ENCODE peak calls at places on chromosomes 13 and 19, in seven cellular contexts. One of them, this sample, is unnamed. For H3K9me3, the result is how much of the 10 kb centered on the place peaks cover.

GRCh38 chr19:13974073-13974472 is 21.8 kb downstream of the DCAF15 start:
- DNase-seq in adrenal gland: no peak
- DNase-seq in PC-9: no peak
- DNase-seq in mesenchymal stem cell: no peak
- DNase-seq in gastrocnemius medialis: no peak
- DNase-seq in aorta: no peak
- DNase-seq in CD4-positive, CD25-positive, alpha-beta regulatory T cell: peak
- DNase-seq in this sample: no peak

GRCh38 chr13:50994651-50995050 is 85.1 kb downstream of the RNASEH2B start:
- DNase-seq in adrenal gland: no peak
- DNase-seq in PC-9: no peak
- DNase-seq in mesenchymal stem cell: no peak
- DNase-seq in gastrocnemius medialis: no peak
- DNase-seq in aorta: no peak
- DNase-seq in CD4-positive, CD25-positive, alpha-beta regulatory T cell: no peak
- DNase-seq in this sample: no peak

GRCh38 chr13:100644328-100644727 is 30.3 kb downstream of the TMTC4 start:
- DNase-seq in adrenal gland: no peak
- DNase-seq in PC-9: no peak
- DNase-seq in mesenchymal stem cell: no peak
- DNase-seq in gastrocnemius medialis: no peak
- DNase-seq in aorta: no peak
- DNase-seq in CD4-positive, CD25-positive, alpha-beta regulatory T cell: no peak
- DNase-seq in this sample: no peak

GRCh38 chr13:113536461-113537110 is 46.1 kb upstream of the DCUN1D2 start:
- DNase-seq in adrenal gland: peak
- DNase-seq in PC-9: no peak
- DNase-seq in mesenchymal stem cell: no peak
- DNase-seq in gastrocnemius medialis: no peak
- DNase-seq in aorta: peak
- DNase-seq in CD4-positive, CD25-positive, alpha-beta regulatory T cell: no peak
- DNase-seq in this sample: no peak

GRCh38 chr13:97879646-97880297 is 73.7 kb upstream of the IPO5 start:
- DNase-seq in adrenal gland: no peak
- DNase-seq in PC-9: peak
- DNase-seq in mesenchymal stem cell: peak
- DNase-seq in gastrocnemius medialis: no peak
- DNase-seq in aorta: no peak
- DNase-seq in CD4-positive, CD25-positive, alpha-beta regulatory T cell: no peak
- DNase-seq in this sample: no peak

GRCh38 chr13:24306632-24307031 is 2.7 kb upstream of the C1QTNF9 start:
- DNase-seq in adrenal gland: no peak
- DNase-seq in PC-9: peak
- DNase-seq in mesenchymal stem cell: peak
- DNase-seq in gastrocnemius medialis: no peak
- DNase-seq in aorta: no peak
- DNase-seq in CD4-positive, CD25-positive, alpha-beta regulatory T cell: no peak
- DNase-seq in this sample: no peak

GRCh38 chr13:100485265-100485664 is 103.3 kb downstream of the GGACT start:
- DNase-seq in adrenal gland: no peak
- DNase-seq in PC-9: no peak
- DNase-seq in mesenchymal stem cell: no peak
- DNase-seq in gastrocnemius medialis: no peak
- DNase-seq in aorta: no peak
- DNase-seq in CD4-positive, CD25-positive, alpha-beta regulatory T cell: no peak
- DNase-seq in this sample: no peak

GRCh38 chr19:47661571-47661970 is 51.7 kb upstream of the EHD2 start:
- DNase-seq in adrenal gland: no peak
- DNase-seq in PC-9: no peak
- DNase-seq in mesenchymal stem cell: no peak
- DNase-seq in gastrocnemius medialis: peak
- DNase-seq in aorta: no peak
- DNase-seq in CD4-positive, CD25-positive, alpha-beta regulatory T cell: no peak
- DNase-seq in this sample: no peak

GRCh38 chr19:53157601-53158000 is 1.3 kb downstream of the ZNF347 start:
- DNase-seq in adrenal gland: peak
- DNase-seq in PC-9: no peak
- DNase-seq in mesenchymal stem cell: peak
- DNase-seq in gastrocnemius medialis: no peak
- DNase-seq in aorta: no peak
- DNase-seq in CD4-positive, CD25-positive, alpha-beta regulatory T cell: no peak
- DNase-seq in this sample: no peak

GRCh38 chr19:289651-290538 is 1.3 kb downstream of the PLPP2 start:
- DNase-seq in adrenal gland: no peak
- DNase-seq in PC-9: peak
- DNase-seq in mesenchymal stem cell: peak
- DNase-seq in gastrocnemius medialis: no peak
- DNase-seq in aorta: peak
- DNase-seq in CD4-positive, CD25-positive, alpha-beta regulatory T cell: peak
- DNase-seq in this sample: no peak

GRCh38 chr13:40656358-40656757 is 10.1 kb downstream of the FOXO1 start:
- DNase-seq in adrenal gland: no peak
- DNase-seq in PC-9: no peak
- DNase-seq in mesenchymal stem cell: no peak
- DNase-seq in gastrocnemius medialis: no peak
- DNase-seq in aorta: no peak
- DNase-seq in CD4-positive, CD25-positive, alpha-beta regulatory T cell: no peak
- DNase-seq in this sample: no peak

GRCh38 chr19:30379841-30380610 is 7.8 kb downstream of the ZNF536 start:
- DNase-seq in adrenal gland: peak
- DNase-seq in PC-9: no peak
- DNase-seq in mesenchymal stem cell: no peak
- DNase-seq in gastrocnemius medialis: no peak
- DNase-seq in aorta: no peak
- DNase-seq in CD4-positive, CD25-positive, alpha-beta regulatory T cell: no peak
- DNase-seq in this sample: no peak
- H3K9me3 ChIP-seq in adrenal gland: under half
- H3K9me3 ChIP-seq in PC-9: under half
- H3K9me3 ChIP-seq in mesenchymal stem cell: under half
- H3K9me3 ChIP-seq in gastrocnemius medialis: under half
- H3K9me3 ChIP-seq in aorta: under half
- H3K9me3 ChIP-seq in CD4-positive, CD25-positive, alpha-beta regulatory T cell: under half
- H3K9me3 ChIP-seq in this sample: under half

GRCh38 chr19:33278403-33279269 is 23.7 kb downstream of the CEBPA start:
- DNase-seq in adrenal gland: no peak
- DNase-seq in PC-9: no peak
- DNase-seq in mesenchymal stem cell: no peak
- DNase-seq in gastrocnemius medialis: no peak
- DNase-seq in aorta: no peak
- DNase-seq in CD4-positive, CD25-positive, alpha-beta regulatory T cell: no peak
- DNase-seq in this sample: no peak
- H3K9me3 ChIP-seq in adrenal gland: under half
- H3K9me3 ChIP-seq in PC-9: under half
- H3K9me3 ChIP-seq in mesenchymal stem cell: under half
- H3K9me3 ChIP-seq in gastrocnemius medialis: under half
- H3K9me3 ChIP-seq in aorta: under half
- H3K9me3 ChIP-seq in CD4-positive, CD25-positive, alpha-beta regulatory T cell: under half
- H3K9me3 ChIP-seq in this sample: under half

GRCh38 chr13:55013051-55013450 is 1984.4 kb downstream of the OLFM4 start:
- DNase-seq in adrenal gland: no peak
- DNase-seq in PC-9: no peak
- DNase-seq in mesenchymal stem cell: no peak
- DNase-seq in gastrocnemius medialis: no peak
- DNase-seq in aorta: no peak
- DNase-seq in CD4-positive, CD25-positive, alpha-beta regulatory T cell: no peak
- DNase-seq in this sample: no peak
- H3K9me3 ChIP-seq in adrenal gland: under half
- H3K9me3 ChIP-seq in PC-9: under half
- H3K9me3 ChIP-seq in mesenchymal stem cell: under half
- H3K9me3 ChIP-seq in gastrocnemius medialis: under half
- H3K9me3 ChIP-seq in aorta: under half
- H3K9me3 ChIP-seq in CD4-positive, CD25-positive, alpha-beta regulatory T cell: under half
- H3K9me3 ChIP-seq in this sample: under half

GRCh38 chr19:20397292-20397691 is 168.3 kb downstream of the ZNF737 start:
- DNase-seq in adrenal gland: no peak
- DNase-seq in PC-9: no peak
- DNase-seq in mesenchymal stem cell: peak
- DNase-seq in gastrocnemius medialis: no peak
- DNase-seq in aorta: no peak
- DNase-seq in CD4-positive, CD25-positive, alpha-beta regulatory T cell: no peak
- DNase-seq in this sample: no peak
- H3K9me3 ChIP-seq in adrenal gland: under half
- H3K9me3 ChIP-seq in PC-9: under half
- H3K9me3 ChIP-seq in mesenchymal stem cell: half or more
- H3K9me3 ChIP-seq in gastrocnemius medialis: under half
- H3K9me3 ChIP-seq in aorta: under half
- H3K9me3 ChIP-seq in CD4-positive, CD25-positive, alpha-beta regulatory T cell: half or more
- H3K9me3 ChIP-seq in this sample: under half

DNA sequence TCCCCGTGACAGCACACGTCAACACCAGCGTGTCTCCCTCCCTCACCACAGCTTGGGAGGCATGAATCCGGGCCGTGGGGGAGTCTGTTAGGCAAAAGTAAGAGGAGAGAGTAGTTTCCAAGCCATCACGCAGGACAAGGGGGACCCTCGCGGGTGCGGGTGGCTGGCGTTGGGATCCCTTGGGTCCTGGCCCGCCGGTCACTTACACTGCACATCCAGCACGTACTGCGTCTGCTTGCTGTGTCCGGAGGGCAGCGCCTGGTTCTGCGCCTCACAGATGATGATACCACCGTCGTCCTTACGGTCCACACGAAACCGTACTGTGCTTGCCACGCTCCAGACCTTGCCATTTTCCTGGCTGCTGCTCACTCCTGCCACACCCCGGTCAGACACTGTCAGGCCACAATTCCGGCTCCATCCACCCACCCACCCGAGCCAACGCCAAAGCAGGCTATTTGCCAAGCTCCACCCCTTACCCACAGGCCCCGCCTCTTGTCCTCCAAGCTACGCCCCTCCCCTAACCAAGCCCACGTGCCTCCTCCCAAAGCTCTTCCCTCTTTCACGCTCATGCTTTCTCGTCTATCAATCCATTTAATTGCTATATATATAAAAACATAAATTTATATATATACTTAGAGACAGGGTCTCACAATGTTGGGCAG is 6.6 kb upstream of the ZNF428 start:
- DNase-seq in adrenal gland: no peak
- DNase-seq in PC-9: no peak
- DNase-seq in mesenchymal stem cell: no peak
- DNase-seq in gastrocnemius medialis: no peak
- DNase-seq in aorta: no peak
- DNase-seq in CD4-positive, CD25-positive, alpha-beta regulatory T cell: peak
- DNase-seq in this sample: peak
- H3K9me3 ChIP-seq in adrenal gland: under half
- H3K9me3 ChIP-seq in PC-9: under half
- H3K9me3 ChIP-seq in mesenchymal stem cell: under half
- H3K9me3 ChIP-seq in gastrocnemius medialis: under half
- H3K9me3 ChIP-seq in aorta: under half
- H3K9me3 ChIP-seq in CD4-positive, CD25-positive, alpha-beta regulatory T cell: under half
- H3K9me3 ChIP-seq in this sample: under half

DNA sequence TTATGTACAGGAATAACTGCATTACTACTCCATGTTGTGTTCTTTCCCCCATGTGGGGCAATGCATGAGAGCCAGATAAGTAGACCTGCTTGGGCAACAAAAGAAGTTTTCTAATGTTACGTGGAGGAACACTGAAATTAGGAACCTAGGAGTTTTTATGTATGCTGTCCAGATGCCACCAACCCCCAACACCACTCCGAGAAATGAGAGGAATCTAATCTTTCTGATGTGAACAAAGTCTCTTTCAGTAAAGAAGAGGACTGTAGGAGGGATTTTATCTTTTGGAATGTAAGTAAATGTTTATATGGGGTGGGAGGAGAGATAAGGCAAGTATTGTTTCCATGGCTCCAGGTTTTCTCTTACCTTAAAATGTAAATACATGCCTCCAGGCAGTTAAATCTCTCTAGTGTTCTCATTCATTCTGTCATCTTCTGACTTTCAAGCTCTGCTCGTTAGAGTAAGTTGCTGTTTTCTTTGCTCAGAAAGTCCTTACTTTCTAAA is 820.6 kb downstream of the PCDH17 start:
- DNase-seq in adrenal gland: no peak
- DNase-seq in PC-9: no peak
- DNase-seq in mesenchymal stem cell: no peak
- DNase-seq in gastrocnemius medialis: no peak
- DNase-seq in aorta: no peak
- DNase-seq in CD4-positive, CD25-positive, alpha-beta regulatory T cell: no peak
- DNase-seq in this sample: no peak
- H3K9me3 ChIP-seq in adrenal gland: under half
- H3K9me3 ChIP-seq in PC-9: under half
- H3K9me3 ChIP-seq in mesenchymal stem cell: under half
- H3K9me3 ChIP-seq in gastrocnemius medialis: under half
- H3K9me3 ChIP-seq in aorta: under half
- H3K9me3 ChIP-seq in CD4-positive, CD25-positive, alpha-beta regulatory T cell: under half
- H3K9me3 ChIP-seq in this sample: under half

GRCh38 chr19:15911599-15912237 is 13.8 kb upstream of the CYP4F2 start:
- DNase-seq in adrenal gland: no peak
- DNase-seq in PC-9: no peak
- DNase-seq in mesenchymal stem cell: no peak
- DNase-seq in gastrocnemius medialis: no peak
- DNase-seq in aorta: no peak
- DNase-seq in CD4-positive, CD25-positive, alpha-beta regulatory T cell: no peak
- DNase-seq in this sample: no peak

GRCh38 chr19:15913384-15913783 is 15.5 kb upstream of the CYP4F2 start:
- DNase-seq in adrenal gland: no peak
- DNase-seq in PC-9: no peak
- DNase-seq in mesenchymal stem cell: no peak
- DNase-seq in gastrocnemius medialis: no peak
- DNase-seq in aorta: no peak
- DNase-seq in CD4-positive, CD25-positive, alpha-beta regulatory T cell: no peak
- DNase-seq in this sample: no peak

GRCh38 chr19:15915109-15915508 is 17.2 kb upstream of the CYP4F2 start:
- DNase-seq in adrenal gland: no peak
- DNase-seq in PC-9: no peak
- DNase-seq in mesenchymal stem cell: no peak
- DNase-seq in gastrocnemius medialis: no peak
- DNase-seq in aorta: no peak
- DNase-seq in CD4-positive, CD25-positive, alpha-beta regulatory T cell: no peak
- DNase-seq in this sample: no peak

GRCh38 chr19:15919243-15919642 is 15.1 kb downstream of the CYP4F11 start:
- DNase-seq in adrenal gland: no peak
- DNase-seq in PC-9: no peak
- DNase-seq in mesenchymal stem cell: no peak
- DNase-seq in gastrocnemius medialis: no peak
- DNase-seq in aorta: no peak
- DNase-seq in CD4-positive, CD25-positive, alpha-beta regulatory T cell: no peak
- DNase-seq in this sample: no peak

DNA sequence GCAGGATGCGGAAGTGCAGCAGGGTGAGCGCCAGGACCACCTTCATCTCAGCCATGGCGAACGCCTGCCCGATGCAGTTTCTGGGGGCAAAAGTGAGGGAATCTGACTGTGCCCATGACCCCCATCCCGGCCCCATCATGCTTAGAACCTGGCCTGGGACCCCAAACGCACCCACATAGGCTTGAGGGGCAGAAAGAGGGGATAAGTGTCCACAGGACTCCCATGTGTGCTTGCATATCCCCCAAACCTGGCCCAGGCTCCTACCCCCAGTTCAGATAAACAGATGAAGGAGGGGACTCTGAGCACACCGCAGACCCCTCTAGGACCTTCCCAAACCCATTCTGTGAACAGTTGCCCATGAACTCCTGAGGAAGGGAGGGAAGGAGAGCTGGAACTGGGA is 16.0 kb upstream of the CYP4F2 start:
- DNase-seq in adrenal gland: no peak
- DNase-seq in PC-9: no peak
- DNase-seq in mesenchymal stem cell: no peak
- DNase-seq in gastrocnemius medialis: no peak
- DNase-seq in aorta: no peak
- DNase-seq in CD4-positive, CD25-positive, alpha-beta regulatory T cell: no peak
- DNase-seq in this sample: no peak
- H3K9me3 ChIP-seq in adrenal gland: under half
- H3K9me3 ChIP-seq in PC-9: under half
- H3K9me3 ChIP-seq in mesenchymal stem cell: under half
- H3K9me3 ChIP-seq in gastrocnemius medialis: under half
- H3K9me3 ChIP-seq in aorta: under half
- H3K9me3 ChIP-seq in CD4-positive, CD25-positive, alpha-beta regulatory T cell: under half
- H3K9me3 ChIP-seq in this sample: under half